ENCODE peak calls at places on chromosomes 11 and 22, in six cellular contexts. M is GM23338, S is GM13976, L is GM10248, H is breast epithelium, V is H1. Z is an unnamed sample.
A peak's percentile ranks its signal among the peaks of the same experiment; 100 is the strongest.

GRCh38 chr22:41369089-41369745 is 12.5 kb upstream of the TEF start:
- DNase-seq in M (no peak), S (no peak), L (no peak), H (no peak), V (no peak), Z (no peak)

GRCh38 chr11:44226945-44227344 is 83.0 kb downstream of the ALX4 start:
- DNase-seq in M (no peak), S (no peak), L (no peak), H (no peak), V (no peak), Z (no peak)

GRCh38 chr11:44383246-44383645 is 73.3 kb upstream of the ALX4 start:
- DNase-seq in M (no peak), S (no peak), L (no peak), H (no peak), V (no peak), Z (no peak)

GRCh38 chr22:45231293-45231692 is 9.4 kb downstream of the KIAA0930 start:
- DNase-seq in M (no peak), S (no peak), L (no peak), H (no peak), V (no peak), Z (no peak)

GRCh38 chr11:12723410-12724297 is 49.4 kb downstream of the TEAD1 start:
- DNase-seq in M (peak; percentile 85), S (no peak), L (no peak), H (no peak), V (no peak), Z (no peak)

GRCh38 chr11:132022718-132023117 is 652.3 kb downstream of the NTM start:
- DNase-seq in M (no peak), S (no peak), L (no peak), H (no peak), V (no peak), Z (no peak)

GRCh38 chr11:113247231-113247630 is 67.2 kb upstream of the TTC12 start:
- DNase-seq in M (peak; percentile 31), S (no peak), L (no peak), H (no peak), V (no peak), Z (no peak)

GRCh38 chr22:31605851-31606585 is 56.0 kb downstream of the PISD start:
- DNase-seq in M (no peak), S (peak; percentile 6), L (no peak), H (no peak), V (no peak), Z (no peak)

GRCh38 chr22:23884133-23884532 is 10.1 kb upstream of the MIF start:
- DNase-seq in M (no peak), S (no peak), L (no peak), H (no peak), V (no peak), Z (no peak)
- TF ChIP-seq CTCF in M (no peak), S (no peak), L (no peak), H (no peak), V (no peak), Z (no peak)

DNA sequence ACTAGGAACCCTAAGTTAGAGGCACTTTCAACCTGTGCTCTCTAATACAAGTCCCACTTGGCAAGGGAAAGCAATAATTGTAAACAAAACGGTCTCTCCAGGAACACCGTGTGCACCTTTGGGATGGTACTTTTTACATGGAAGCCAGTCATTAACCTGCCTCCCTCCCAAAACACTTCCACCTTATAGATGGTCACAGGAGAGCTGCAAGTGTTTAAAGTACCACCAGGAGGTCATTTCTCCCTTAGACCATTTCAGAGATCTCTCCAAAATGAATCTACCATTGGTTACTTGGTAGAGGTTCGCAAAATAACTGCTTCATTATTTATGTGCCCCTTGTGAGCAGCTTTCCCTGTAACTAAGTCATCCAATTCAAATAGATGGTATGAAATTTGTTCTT is 375.3 kb downstream of the DYNC2H1 start:
- DNase-seq in M (peak; percentile 30), S (no peak), L (no peak), H (no peak), V (no peak), Z (no peak)
- TF ChIP-seq CTCF in M (peak; percentile 20), S (no peak), L (no peak), H (no peak), V (no peak), Z (no peak)

GRCh38 chr11:63226488-63227114 is 16.8 kb downstream of the SLC22A25 start:
- DNase-seq in M (no peak), S (no peak), L (no peak), H (no peak), V (no peak), Z (no peak)
- TF ChIP-seq CTCF in M (no peak), S (no peak), L (no peak), H (no peak), V (no peak), Z (no peak)

DNA sequence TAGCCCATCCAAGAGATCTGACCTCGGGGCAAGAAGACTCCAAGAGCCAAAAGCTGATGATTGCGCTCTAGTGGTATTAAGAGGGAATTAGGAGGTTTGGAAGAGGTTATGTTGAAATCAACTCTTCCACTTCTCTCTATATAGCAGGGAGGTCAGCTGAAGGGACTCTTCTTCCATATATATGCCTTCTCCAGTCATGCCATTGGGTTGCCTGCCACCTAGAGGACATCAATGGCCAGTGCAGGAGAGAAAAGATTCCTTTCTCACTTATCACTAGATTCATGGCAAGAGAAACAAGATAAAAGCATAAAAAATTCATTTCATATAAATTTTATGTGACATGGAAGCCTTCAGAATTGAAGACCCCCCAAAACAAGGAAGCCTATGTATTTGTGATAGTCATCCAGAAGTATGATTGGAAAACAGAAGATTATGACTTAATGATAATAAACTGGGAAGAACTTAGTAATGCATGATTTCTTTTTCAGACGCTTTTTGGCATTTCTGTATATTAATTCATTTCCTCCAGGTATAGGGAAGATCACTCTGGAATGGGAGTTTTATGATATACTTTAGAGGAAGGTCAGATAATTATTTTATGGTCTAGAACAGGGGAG is 435.1 kb upstream of the DDI1 start:
- DNase-seq in M (peak; percentile 83), S (peak; percentile 28), L (peak; percentile 38), H (no peak), V (peak; percentile 59), Z (no peak)
- TF ChIP-seq CTCF in M (peak; percentile 89), S (peak; percentile 76), L (peak; percentile 88), H (peak; percentile 35), V (no peak), Z (peak; percentile 96)

Z was measured in D721Med.